ENCODE peak calls at places on chromosomes 16 and 17, in four cellular contexts. D is RPMI7951, S is activated T-cell treated with anti-CD3 and anti-CD28 coated beads for 1 hour, L is MV-4-11. O is an unnamed sample.
A peak's percentile ranks its signal among the peaks of the same experiment; 100 is the strongest.

GRCh38 chr16:57570301-57571070 is 28.0 kb downstream of the ADGRG5 start:
- DNase-seq in S (no peak), L (no peak), D (no peak), O (no peak)

GRCh38 chr17:48006936-48007703 is 30.5 kb downstream of the COPZ2 start:
- DNase-seq in D (no peak), L (peak; percentile 28), S (no peak), O (no peak)

GRCh38 chr16:49271363-49271762 is 10.3 kb downstream of the CBLN1 start:
- DNase-seq in S (no peak), D (no peak), L (no peak), O (no peak)

GRCh38 chr16:56824335-56824734 is 40.7 kb upstream of the SLC12A3 start:
- DNase-seq in L (no peak), D (peak; percentile 40), S (no peak), O (peak; percentile 44)

GRCh38 chr16:84617631-84618427 is at the start of gene COTL1:
- DNase-seq in S (peak; percentile 92), L (peak; percentile 95), D (peak; percentile 97), O (peak; percentile 99)

GRCh38 chr17:31900877-31901276 is 631 bp downstream of the UTP6 start:
- DNase-seq in D (peak; percentile 10), S (no peak), L (peak; percentile 34), O (peak; percentile 15)

GRCh38 chr17:37828313-37829124 is 83.7 kb upstream of the HNF1B start:
- DNase-seq in D (peak; percentile 33), L (peak; percentile 71), S (no peak), O (peak; percentile 41)

GRCh38 chr17:42684929-42685556 is 2.7 kb downstream of the CNTNAP1 start:
- DNase-seq in L (no peak), D (no peak), S (no peak), O (no peak)

GRCh38 chr16:81795193-81795592 is 16.1 kb downstream of the PLCG2 start:
- DNase-seq in L (no peak), D (no peak), S (no peak), O (no peak)

GRCh38 chr16:3045758-3046505 is 429 bp upstream of the MMP25 start:
- DNase-seq in S (no peak), D (no peak), L (peak; percentile 68), O (peak; percentile 26)

GRCh38 chr17:58363457-58364185 is 11.6 kb upstream of the SUPT4H1 start:
- DNase-seq in L (no peak), S (no peak), D (no peak), O (no peak)

GRCh38 chr17:36617773-36618172 is 16.4 kb downstream of the MRM1 start:
- DNase-seq in D (no peak), L (no peak), S (no peak), O (no peak)

GRCh38 chr17:57874434-57875108 is 24.7 kb upstream of the MRPS23 start:
- DNase-seq in L (peak; percentile 56), D (peak; percentile 97), S (no peak), O (peak; percentile 98)

GRCh38 chr16:68273459-68273858 is 9.1 kb downstream of the SLC7A6 start:
- DNase-seq in L (no peak), S (no peak), D (no peak), O (no peak)

GRCh38 chr16:17261197-17261858 is 209.4 kb downstream of the XYLT1 start:
- DNase-seq in D (no peak), L (no peak), S (no peak), O (peak; percentile 16)

GRCh38 chr17:9003355-9004131 is 17.8 kb upstream of the NTN1 start:
- DNase-seq in D (no peak), L (no peak), S (no peak), O (peak; percentile 56)

GRCh38 chr16:30953511-30954124 is 3.9 kb upstream of the SETD1A start:
- DNase-seq in L (peak; percentile 75), D (peak; percentile 62), S (peak; percentile 46), O (peak; percentile 95)

GRCh38 chr17:64278614-64279013 is 15.6 kb upstream of the TEX2 start:
- DNase-seq in L (peak; percentile 28), S (no peak), D (peak; percentile 59), O (peak; percentile 32)

GRCh38 chr17:77391668-77392375 is 251.1 kb downstream of the SEC14L1 start:
- DNase-seq in D (peak; percentile 96), L (no peak), S (no peak), O (peak; percentile 86)

GRCh38 chr16:85177448-85177846 is 65.2 kb upstream of the CIBAR2 start:
- DNase-seq in D (no peak), L (no peak), S (no peak), O (no peak)

GRCh38 chr16:64346080-64346479 is 775.8 kb downstream of the CDH11 start:
- DNase-seq in S (no peak), D (no peak), L (no peak), O (no peak)

GRCh38 chr17:61389670-61390478 is 9.8 kb upstream of the TBX2 start:
- DNase-seq in S (peak; percentile 30), L (no peak), D (no peak), O (peak; percentile 61)

GRCh38 chr17:72646176-72646575 is 446.3 kb downstream of the SLC39A11 start:
- DNase-seq in D (no peak), S (no peak), L (no peak), O (peak; percentile 40)

GRCh38 chr17:7448461-7448860 is 3.6 kb downstream of the CHRNB1 start:
- DNase-seq in D (no peak), L (no peak), S (no peak), O (no peak)

GRCh38 chr16:47928008-47928407 is 227.8 kb downstream of the ABCC12 start:
- DNase-seq in L (no peak), S (no peak), D (no peak), O (peak; percentile 51)

GRCh38 chr17:27802033-27802432 is 1.7 kb upstream of the NOS2 start:
- DNase-seq in L (no peak), S (no peak), D (no peak), O (no peak)

GRCh38 chr16:85783441-85783840 is 15.9 kb downstream of the EMC8 start:
- DNase-seq in D (no peak), S (no peak), L (peak; percentile 21), O (no peak)

GRCh38 chr16:8026450-8026849 is 563.9 kb downstream of the TMEM114 start:
- DNase-seq in L (no peak), D (peak; percentile 16), S (no peak), O (peak; percentile 43)

GRCh38 chr16:47888142-47888541 is 267.7 kb downstream of the ABCC12 start:
- DNase-seq in S (no peak), D (peak; percentile 93), L (no peak), O (peak; percentile 94)

GRCh38 chr17:80146121-80147034 is 550 bp downstream of the EIF4A3 start:
- DNase-seq in L (peak; percentile 56), S (no peak), D (peak; percentile 31), O (peak; percentile 57)

GRCh38 chr16:12239953-12240485 is 263.5 kb downstream of the SNX29 start:
- DNase-seq in S (no peak), D (no peak), L (no peak), O (no peak)

GRCh38 chr16:79901522-79901921 is 301.0 kb upstream of the MAF start:
- DNase-seq in D (no peak), L (no peak), S (no peak), O (no peak)

O was measured in mesendoderm.